ENCODE peak calls at places on chromosome 2, in five cellular contexts. B is LHCN-M2; U is uterus; F is activated CD4-positive, alpha-beta T cell treated with anti-CD3 and anti-CD28 coated beads, Interleukin-2, amount 50 U/mL, for 1 hour; H is A549. D is an unnamed sample.

GRCh38 chr2:181419124-181419855 is 37.9 kb upstream of the ITGA4 start:
- DNase-seq in B (no peak), U (no peak), F (no peak), H (no peak), D (no peak)

GRCh38 chr2:10122500-10123280 is at the start of gene RRM2:
- DNase-seq in B (peak), U (peak), F (peak), H (peak), D (peak)

GRCh38 chr2:200373973-200374416 is 67.5 kb downstream of the SPATS2L start:
- DNase-seq in B (no peak), U (no peak), F (no peak), H (no peak), D (no peak)

GRCh38 chr2:128813352-128814034 is 494.8 kb upstream of the HS6ST1 start:
- DNase-seq in B (no peak), U (no peak), F (no peak), H (no peak), D (no peak)

GRCh38 chr2:17199741-17200140 is 318.5 kb downstream of the RAD51AP2 start:
- DNase-seq in B (no peak), U (no peak), F (no peak), H (no peak), D (no peak)

GRCh38 chr2:213252206-213252605 is 32.1 kb upstream of the SPAG16 start:
- DNase-seq in B (no peak), U (no peak), F (no peak), H (no peak), D (no peak)

GRCh38 chr2:229130522-229130921 is 140.6 kb downstream of the PID1 start:
- DNase-seq in B (no peak), U (no peak), F (no peak), H (no peak), D (no peak)

GRCh38 chr2:174778479-174778962 is 14.2 kb upstream of the CHRNA1 start:
- DNase-seq in B (peak), U (peak), F (peak), H (no peak), D (no peak)

GRCh38 chr2:111030271-111030891 is 90.3 kb upstream of the BCL2L11 start:
- DNase-seq in B (no peak), U (no peak), F (no peak), H (no peak), D (no peak)

GRCh38 chr2:64021578-64021977 is 2.4 kb upstream of the VPS54 start:
- DNase-seq in B (no peak), U (no peak), F (no peak), H (peak), D (no peak)

GRCh38 chr2:220154243-220154642 is 526.8 kb downstream of the SLC4A3 start:
- DNase-seq in B (no peak), U (no peak), F (no peak), H (no peak), D (no peak)

GRCh38 chr2:171895781-171896180 is 1.7 kb upstream of the SLC25A12 start:
- DNase-seq in B (no peak), U (no peak), F (no peak), H (no peak), D (no peak)

GRCh38 chr2:67039058-67039457 is 358.1 kb upstream of the ETAA1 start:
- DNase-seq in B (no peak), U (no peak), F (no peak), H (no peak), D (no peak)

GRCh38 chr2:217622205-217622621 is 380.6 kb downstream of the TNS1 start:
- DNase-seq in B (peak), U (peak), F (no peak), H (peak), D (peak)

GRCh38 chr2:106332054-106332453 is 136.2 kb downstream of the RGPD3 start:
- DNase-seq in B (no peak), U (no peak), F (no peak), H (no peak), D (no peak)

GRCh38 chr2:65688166-65688886 is 255.9 kb upstream of the SPRED2 start:
- DNase-seq in B (no peak), U (no peak), F (no peak), H (no peak), D (peak)

GRCh38 chr2:32772623-32773221 is 144.9 kb downstream of the TTC27 start:
- DNase-seq in B (peak), U (peak), F (no peak), H (peak), D (peak)

GRCh38 chr2:133063792-133064191 is 393.8 kb upstream of the LYPD1 start:
- DNase-seq in B (peak), U (no peak), F (no peak), H (peak), D (no peak)

GRCh38 chr2:27303093-27304025 is 4.9 kb downstream of the UCN start:
- DNase-seq in B (peak), U (peak), F (no peak), H (peak), D (peak)

GRCh38 chr2:143428700-143429099 is 299.5 kb downstream of the ARHGAP15 start:
- DNase-seq in B (peak), U (no peak), F (no peak), H (no peak), D (no peak)

GRCh38 chr2:30272761-30273573 is 41.6 kb downstream of the LBH start:
- DNase-seq in B (peak), U (no peak), F (no peak), H (peak), D (no peak)

GRCh38 chr2:112160591-112161250 is 22.5 kb downstream of the FBLN7 start:
- DNase-seq in B (no peak), U (no peak), F (no peak), H (no peak), D (no peak)

GRCh38 chr2:26957041-26957440 is 13.4 kb upstream of the MAPRE3 start:
- DNase-seq in B (no peak), U (no peak), F (no peak), H (no peak), D (no peak)

GRCh38 chr2:56263876-56264275 is 80.1 kb downstream of the CCDC85A start:
- DNase-seq in B (no peak), U (no peak), F (no peak), H (no peak), D (no peak)

GRCh38 chr2:221530653-221531037 is 41.5 kb downstream of the EPHA4 start:
- DNase-seq in B (no peak), U (no peak), F (no peak), H (no peak), D (no peak)

GRCh38 chr2:8821276-8822217 is 15.9 kb downstream of the KIDINS220 start:
- DNase-seq in B (peak), U (peak), F (no peak), H (no peak), D (peak)

GRCh38 chr2:191611614-191612013 is 66.3 kb upstream of the NABP1 start:
- DNase-seq in B (no peak), U (no peak), F (no peak), H (no peak), D (peak)

GRCh38 chr2:16665746-16666452 is at the start of gene CYRIA:
- DNase-seq in B (no peak), U (peak), F (peak), H (no peak), D (no peak)

GRCh38 chr2:114421781-114422180 is 20.7 kb upstream of the DPP10 start:
- DNase-seq in B (no peak), U (no peak), F (no peak), H (no peak), D (no peak)

GRCh38 chr2:229269986-229270385 is 1.1 kb downstream of the PID1 start:
- DNase-seq in B (no peak), U (no peak), F (no peak), H (no peak), D (no peak)

GRCh38 chr2:234495801-234496441 is 960 bp downstream of the ARL4C start:
- DNase-seq in B (peak), U (no peak), F (peak), H (peak), D (no peak)

GRCh38 chr2:33441235-33441810 is 35.1 kb upstream of the RASGRP3 start:
- DNase-seq in B (peak), U (peak), F (no peak), H (peak), D (peak)

GRCh38 chr2:30759481-30759880 is 47.8 kb downstream of the CAPN13 start:
- DNase-seq in B (no peak), U (no peak), F (no peak), H (no peak), D (no peak)

GRCh38 chr2:240179941-240180666 is 39.6 kb upstream of the OTOS start:
- DNase-seq in B (peak), U (no peak), F (no peak), H (no peak), D (no peak)

GRCh38 chr2:240514631-240515030 is 43.2 kb downstream of the ANKMY1 start:
- DNase-seq in B (no peak), U (no peak), F (no peak), H (no peak), D (no peak)

GRCh38 chr2:10740226-10740625 is 18.8 kb downstream of the ATP6V1C2 start:
- DNase-seq in B (no peak), U (no peak), F (no peak), H (no peak), D (no peak)

GRCh38 chr2:38751847-38752410 is 768 bp upstream of the SRSF7 start:
- DNase-seq in B (no peak), U (no peak), F (no peak), H (peak), D (no peak)

GRCh38 chr2:27765621-27766286 is 5.8 kb upstream of the MRPL33 start:
- DNase-seq in B (no peak), U (peak), F (peak), H (peak), D (no peak)